ENCODE peak calls at places on chromosomes 12 and 14, in six cellular contexts. Q is A549; N is cardiac muscle cell; O is lower leg skin; A is neural progenitor cell; P is central memory CD4-positive, alpha-beta T cell. C is an unnamed sample.

GRCh38 chr12:5535531-5535930 is 103.6 kb downstream of the NTF3 start:
- DNase-seq in N (no peak), Q (no peak), A (no peak), O (no peak), P (no peak), C (no peak)

GRCh38 chr12:12331896-12332295 is 18.1 kb downstream of the MANSC1 start:
- DNase-seq in P (no peak), Q (no peak), O (no peak), N (no peak), A (no peak), C (no peak)

GRCh38 chr14:62017651-62018230 is 255.5 kb downstream of the SNAPC1 start:
- DNase-seq in Q (no peak), P (no peak), O (no peak), N (no peak), A (no peak), C (no peak)

GRCh38 chr14:102907303-102907844 is 15.1 kb upstream of the AMN start:
- DNase-seq in P (no peak), Q (no peak), A (no peak), O (no peak), N (no peak), C (no peak)

GRCh38 chr12:116039081-116039480 is 238.4 kb downstream of the MED13L start:
- DNase-seq in N (no peak), P (no peak), O (no peak), Q (no peak), A (no peak), C (no peak)

GRCh38 chr12:132559652-132560420 is 50.5 kb downstream of the LRCOL1 start:
- DNase-seq in Q (peak; percentile 66), O (no peak), N (peak; percentile 77), P (no peak), A (peak; percentile 88), C (no peak)

GRCh38 chr12:30999723-31000122 is 73.2 kb downstream of the TSPAN11 start:
- DNase-seq in Q (no peak), N (no peak), O (no peak), A (no peak), P (no peak), C (no peak)

GRCh38 chr12:6370994-6371754 is 4.2 kb downstream of the SCNN1A start:
- DNase-seq in O (no peak), A (peak; percentile 81), N (no peak), Q (peak; percentile 98), P (no peak), C (peak; percentile 82)

GRCh38 chr14:46250113-46250703 is 401.4 kb downstream of the RPL10L start:
- DNase-seq in O (no peak), P (no peak), A (peak; percentile 21), N (peak; percentile 29), Q (peak; percentile 0), C (no peak)

GRCh38 chr12:54360717-54361456 is 3.4 kb downstream of the GPR84 start:
- DNase-seq in O (no peak), N (peak; percentile 92), A (peak; percentile 95), P (no peak), Q (peak; percentile 78), C (peak; percentile 71)

GRCh38 chr12:122961551-122962329 is 4.5 kb downstream of the ABCB9 start:
- DNase-seq in O (no peak), A (no peak), Q (no peak), P (no peak), N (no peak), C (no peak)

GRCh38 chr14:42676636-42677035 is 1070.0 kb downstream of the LRFN5 start:
- DNase-seq in P (no peak), Q (no peak), A (no peak), O (no peak), N (no peak), C (no peak)

GRCh38 chr14:42994001-42994736 is 1387.5 kb downstream of the LRFN5 start:
- DNase-seq in A (no peak), O (no peak), N (no peak), Q (peak; percentile 3), P (no peak), C (no peak)

GRCh38 chr12:106576848-106577247 is 6.0 kb upstream of the RFX4 start:
- DNase-seq in Q (no peak), P (no peak), O (no peak), A (no peak), N (no peak), C (no peak)

GRCh38 chr12:43315961-43316360 is 236.0 kb downstream of the ADAMTS20 start:
- DNase-seq in A (no peak), P (no peak), O (no peak), Q (no peak), N (no peak), C (no peak)

GRCh38 chr14:75454963-75455546 is 27.2 kb downstream of the JDP2 start:
- DNase-seq in O (peak; percentile 65), A (no peak), Q (no peak), N (peak; percentile 46), P (no peak), C (peak; percentile 77)

GRCh38 chr12:87270894-87271293 is 758.3 kb downstream of the C12orf50 start:
- DNase-seq in A (peak; percentile 21), Q (no peak), N (no peak), O (no peak), P (no peak), C (no peak)

GRCh38 chr12:18165422-18165871 is 75.5 kb upstream of the RERGL start:
- DNase-seq in P (no peak), Q (no peak), N (no peak), A (no peak), O (no peak), C (no peak)

GRCh38 chr14:23469127-23469905 is at the start of gene NGDN:
- DNase-seq in Q (peak; percentile 98), O (peak; percentile 99), N (peak; percentile 98), A (peak; percentile 98), P (peak; percentile 98), C (peak; percentile 92)

GRCh38 chr12:118544569-118544968 is 168.2 kb downstream of the SUDS3 start:
- DNase-seq in P (no peak), O (no peak), Q (no peak), A (no peak), N (no peak), C (no peak)

GRCh38 chr12:2170376-2170775 is 117.6 kb downstream of the CACNA1C start:
- DNase-seq in A (no peak), O (no peak), N (no peak), P (no peak), Q (no peak), C (no peak)

GRCh38 chr12:68011882-68012207 is 22.6 kb downstream of the IFNG-AS1 start:
- DNase-seq in Q (no peak), N (no peak), A (no peak), P (no peak), O (no peak), C (no peak)

GRCh38 chr14:93996130-93996695 is 888 bp upstream of the CCDC197 start:
- DNase-seq in P (no peak), O (no peak), A (no peak), Q (no peak), N (no peak), C (no peak)

GRCh38 chr12:54147186-54147585 is 41.6 kb downstream of the SMUG1 start:
- DNase-seq in A (no peak), P (no peak), N (no peak), Q (no peak), O (no peak), C (no peak)

GRCh38 chr14:61673305-61673704 is 22.0 kb upstream of the HIF1A start:
- DNase-seq in A (no peak), O (no peak), Q (no peak), P (no peak), N (no peak), C (no peak)

GRCh38 chr12:132528564-132529106 is 38.7 kb downstream of the FBRSL1 start:
- DNase-seq in P (no peak), A (no peak), N (no peak), Q (no peak), O (no peak), C (no peak)

GRCh38 chr12:81231574-81232368 is 153.9 kb downstream of the ACSS3 start:
- DNase-seq in P (no peak), N (no peak), Q (no peak), O (no peak), A (no peak), C (no peak)

GRCh38 chr12:13049816-13050215 is 5.6 kb downstream of the FAM234B start:
- DNase-seq in N (no peak), Q (no peak), P (no peak), O (no peak), A (no peak), C (no peak)

GRCh38 chr12:579450-580110 is 83.7 kb downstream of the NINJ2 start:
- DNase-seq in P (no peak), Q (no peak), N (no peak), O (no peak), A (peak; percentile 58), C (no peak)

GRCh38 chr12:54840293-54840692 is 14.0 kb upstream of the MUCL1 start:
- DNase-seq in P (no peak), N (no peak), A (no peak), O (no peak), Q (no peak), C (no peak)

GRCh38 chr14:88430976-88431375 is 45.5 kb downstream of the SPATA7 start:
- DNase-seq in O (no peak), P (no peak), A (no peak), N (no peak), Q (no peak), C (no peak)

GRCh38 chr12:15179672-15180071 is 41.5 kb downstream of the RERG start:
- DNase-seq in O (no peak), Q (no peak), P (no peak), N (no peak), A (no peak), C (no peak)

GRCh38 chr14:89339158-89339557 is 77.9 kb downstream of the FOXN3 start:
- DNase-seq in O (no peak), N (no peak), Q (no peak), P (no peak), A (no peak), C (no peak)

C was measured in SJSA1.